ENCODE peak calls at places on chromosomes 4 and X, in five cellular contexts. E is cardiac muscle cell; A is CD8-positive, alpha-beta T cell; P is cardiac fibroblast; L is stomach. O is an unnamed sample.

GRCh38 chrX:121456315-121456714 is 408.9 kb downstream of the GLUD2 start:
- DNase-seq in E (no peak), A (no peak), P (no peak), L (no peak), O (no peak)

GRCh38 chrX:108304210-108304609 is 134.0 kb downstream of the COL4A6 start:
- DNase-seq in E (peak), A (no peak), P (peak), L (no peak), O (no peak)

GRCh38 chr4:140163029-140163810 is 9.2 kb upstream of the MAML3 start:
- DNase-seq in E (no peak), A (no peak), P (peak), L (no peak), O (no peak)

GRCh38 chr4:1039493-1040343 is 28.3 kb downstream of the FGFRL1 start:
- DNase-seq in E (peak), A (no peak), P (peak), L (peak), O (no peak)

GRCh38 chrX:49042581-49043219 is 457 bp downstream of the TFE3 start:
- DNase-seq in E (no peak), A (no peak), P (no peak), L (no peak), O (no peak)

GRCh38 chrX:38112566-38112965 is 106.2 kb downstream of the SYTL5 start:
- DNase-seq in E (no peak), A (no peak), P (no peak), L (no peak), O (no peak)

GRCh38 chrX:29617276-29617675 is 598.1 kb upstream of the MAGEB2 start:
- DNase-seq in E (no peak), A (no peak), P (peak), L (no peak), O (no peak)

GRCh38 chr4:169571435-169571834 is 40.9 kb downstream of the NEK1 start:
- DNase-seq in E (no peak), A (no peak), P (no peak), L (no peak), O (no peak)

GRCh38 chr4:15455290-15455689 is 14.4 kb upstream of the CC2D2A start:
- DNase-seq in E (no peak), A (no peak), P (peak), L (no peak), O (peak)

GRCh38 chrX:132022115-132022862 is 813 bp upstream of the STK26 start:
- DNase-seq in E (peak), A (peak), P (peak), L (no peak), O (no peak)

GRCh38 chr4:125321709-125322362 is 7.1 kb downstream of the FAT4 start:
- DNase-seq in E (no peak), A (no peak), P (peak), L (no peak), O (no peak)

GRCh38 chrX:17038681-17039161 is 92.3 kb downstream of the REPS2 start:
- DNase-seq in E (peak), A (no peak), P (peak), L (no peak), O (no peak)

GRCh38 chr4:7967501-7968261 is 28.0 kb upstream of the AFAP1 start:
- DNase-seq in E (no peak), A (no peak), P (peak), L (no peak), O (no peak)

GRCh38 chr4:24850669-24851068 is 55.3 kb downstream of the SOD3 start:
- DNase-seq in E (no peak), A (no peak), P (peak), L (no peak), O (no peak)

GRCh38 chr4:113125418-113125817 is 76.0 kb downstream of the ANK2 start:
- DNase-seq in E (no peak), A (no peak), P (no peak), L (no peak), O (no peak)

GRCh38 chrX:136765957-136766356 is 14.8 kb downstream of the ARHGEF6 start:
- DNase-seq in E (peak), A (no peak), P (no peak), L (no peak), O (no peak)

GRCh38 chr4:23333556-23333945 is 556.3 kb downstream of the PPARGC1A start:
- DNase-seq in E (no peak), A (no peak), P (peak), L (no peak), O (no peak)

GRCh38 chrX:39450578-39450977 is 647.2 kb downstream of the BCOR start:
- DNase-seq in E (peak), A (peak), P (no peak), L (no peak), O (no peak)

GRCh38 chr4:61590881-61591280 is 390.8 kb downstream of the ADGRL3 start:
- DNase-seq in E (no peak), A (no peak), P (no peak), L (no peak), O (no peak)

GRCh38 chr4:154622598-154622997 is 10.1 kb upstream of the FGG start:
- DNase-seq in E (peak), A (no peak), P (peak), L (no peak), O (no peak)

GRCh38 chrX:69546417-69546816 is 42.3 kb downstream of the NALF2 start:
- DNase-seq in E (no peak), A (no peak), P (no peak), L (no peak), O (no peak)

GRCh38 chr4:164977243-164978164 is at the start of gene TRIM61:
- DNase-seq in E (peak), A (peak), P (peak), L (no peak), O (no peak)

GRCh38 chr4:52376107-52376704 is 282.9 kb downstream of the USP46 start:
- DNase-seq in E (peak), A (no peak), P (peak), L (no peak), O (no peak)

GRCh38 chr4:122542411-122543236 is 78.2 kb downstream of the IL21 start:
- DNase-seq in E (no peak), A (no peak), P (peak), L (no peak), O (no peak)

GRCh38 chr4:37584530-37585060 is 101.6 kb downstream of the RELL1 start:
- DNase-seq in E (no peak), A (no peak), P (no peak), L (no peak), O (no peak)

GRCh38 chrX:105775672-105776071 is 46.7 kb upstream of the NRK start:
- DNase-seq in E (no peak), A (no peak), P (no peak), L (no peak), O (no peak)

GRCh38 chr4:7154351-7154981 is 37.9 kb upstream of the SORCS2 start:
- DNase-seq in E (no peak), A (no peak), P (no peak), L (no peak), O (peak)

GRCh38 chrX:155985208-155985607 is 12.3 kb upstream of the IL9R start:
- DNase-seq in E (no peak), A (no peak), P (no peak), L (no peak), O (no peak)

GRCh38 chrX:86171366-86171765 is 23.1 kb downstream of the DACH2 start:
- DNase-seq in E (peak), A (no peak), P (peak), L (no peak), O (no peak)

GRCh38 chr4:98745372-98745771 is 87.0 kb upstream of the TSPAN5 start:
- DNase-seq in E (peak), A (no peak), P (peak), L (no peak), O (no peak)

GRCh38 chr4:26015133-26015651 is 101.2 kb downstream of the SMIM20 start:
- DNase-seq in E (no peak), A (no peak), P (peak), L (peak), O (peak)

GRCh38 chr4:40576651-40577480 is 52.8 kb downstream of the RBM47 start:
- DNase-seq in E (peak), A (no peak), P (peak), L (peak), O (peak)

GRCh38 chr4:1752284-1753041 is 31.1 kb downstream of the TACC3 start:
- DNase-seq in E (peak), A (no peak), P (peak), L (peak), O (no peak)

GRCh38 chr4:2059034-2059725 is at the start of gene NAT8L:
- DNase-seq in E (peak), A (no peak), P (peak), L (no peak), O (no peak)

GRCh38 chr4:151928112-151928511 is 167.3 kb upstream of the GATB start:
- DNase-seq in E (no peak), A (no peak), P (no peak), L (no peak), O (no peak)

GRCh38 chr4:81380364-81380853 is 91.3 kb downstream of the RASGEF1B start:
- DNase-seq in E (no peak), A (no peak), P (no peak), L (no peak), O (no peak)

GRCh38 chr4:182918791-182919302 is 1.7 kb upstream of the DCTD start:
- DNase-seq in E (no peak), A (peak), P (no peak), L (no peak), O (no peak)

GRCh38 chrX:21961142-21961541 is 20.6 kb downstream of the SMS start:
- DNase-seq in E (no peak), A (no peak), P (no peak), L (no peak), O (peak)

GRCh38 chrX:128759745-128760144 is 707.5 kb upstream of the ACTRT1 start:
- DNase-seq in E (no peak), A (no peak), P (no peak), L (no peak), O (no peak)

GRCh38 chrX:43328358-43328946 is 327.6 kb upstream of the MAOA start:
- DNase-seq in E (no peak), A (no peak), P (no peak), L (no peak), O (no peak)

DNA sequence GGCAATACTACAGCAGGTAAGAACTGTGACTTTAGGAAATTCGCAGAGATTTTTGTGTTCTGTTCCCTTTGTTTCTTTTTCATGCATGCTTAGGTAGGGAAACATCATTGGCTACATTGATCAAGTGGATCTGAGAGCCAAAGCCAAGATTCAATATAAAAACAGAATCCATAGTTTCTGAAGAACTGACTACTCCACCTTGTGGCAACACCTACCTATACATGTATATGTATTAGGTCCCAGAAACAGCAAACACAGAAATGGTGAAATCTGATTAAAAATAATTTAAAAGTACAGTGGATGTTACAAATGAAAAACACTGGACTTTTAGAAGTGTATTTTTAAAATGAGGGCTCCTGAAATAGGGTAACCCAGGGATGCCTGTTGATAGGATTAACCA is 322.6 kb upstream of the MAOA start:
- DNase-seq in E (no peak), A (no peak), P (peak), L (no peak), O (no peak)
- TF ChIP-seq CTCF in E (no peak), A (no peak), P (no peak), L (peak), O (no peak)

GRCh38 chr4:99817310-99817885 is 771 bp downstream of the DAPP1 start:
- DNase-seq in E (no peak), A (no peak), P (no peak), L (no peak), O (no peak)

GRCh38 chr4:99811850-99812249 is 4.8 kb upstream of the DAPP1 start:
- DNase-seq in E (peak), A (no peak), P (peak), L (no peak), O (no peak)

GRCh38 chr4:99818661-99819060 is 2.0 kb downstream of the DAPP1 start:
- DNase-seq in E (no peak), A (no peak), P (no peak), L (no peak), O (no peak)

GRCh38 chr4:99815597-99816011 is 1.0 kb upstream of the DAPP1 start:
- DNase-seq in E (no peak), A (no peak), P (no peak), L (peak), O (no peak)

GRCh38 chr4:99816611-99817309 is at the start of gene DAPP1:
- DNase-seq in E (no peak), A (peak), P (no peak), L (peak), O (peak)
- H3K4me3 ChIP-seq in E (no peak), A (peak), P (no peak), L (peak), O (peak)

GRCh38 chrX:135516376-135516775 is 4.1 kb upstream of the INTS6L start:
- DNase-seq in E (no peak), A (no peak), P (no peak), L (no peak), O (no peak)
- TF ChIP-seq CTCF in E (no peak), A (no peak), P (no peak), L (no peak), O (no peak)

DNA sequence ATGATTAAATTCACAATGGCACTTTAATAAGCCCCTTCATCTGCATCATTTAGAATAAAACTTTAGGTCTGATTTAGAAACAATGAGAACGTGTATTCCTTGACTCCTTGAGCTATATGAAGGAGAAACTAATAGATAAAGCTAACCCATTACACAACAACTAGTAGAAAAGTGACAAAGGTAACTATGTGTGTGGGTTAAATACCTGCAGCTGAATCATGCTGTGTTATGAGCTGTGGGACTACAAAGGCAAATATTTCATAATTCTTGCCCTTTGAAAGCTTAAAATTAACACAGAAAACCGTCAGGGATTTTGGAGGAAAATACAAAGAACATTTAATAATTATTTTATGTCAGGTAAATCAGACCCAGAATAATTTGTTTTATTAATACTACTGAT is 886 bp upstream of the NDP start:
- DNase-seq in E (no peak), A (no peak), P (no peak), L (no peak), O (no peak)
- H3K4me3 ChIP-seq in E (no peak), A (no peak), P (no peak), L (no peak), O (no peak)

GRCh38 chrX:32408389-32408788 is 803.0 kb downstream of the DMD start:
- DNase-seq in E (no peak), A (no peak), P (no peak), L (no peak), O (no peak)
- TF ChIP-seq CTCF in E (no peak), A (no peak), P (peak), L (no peak), O (no peak)

GRCh38 chr4:119626943-119627266 is 1.7 kb downstream of the PDE5A start:
- DNase-seq in E (no peak), A (no peak), P (no peak), L (no peak), O (no peak)
- H3K4me3 ChIP-seq in E (peak), A (peak), P (peak), L (peak), O (peak)

GRCh38 chrX:65575024-65575423 is 40.4 kb upstream of the LAS1L start:
- DNase-seq in E (no peak), A (no peak), P (no peak), L (no peak), O (no peak)
- TF ChIP-seq CTCF in E (no peak), A (no peak), P (no peak), L (no peak), O (no peak)

GRCh38 chrX:118976599-118977340 is 2.4 kb downstream of the LONRF3 start:
- DNase-seq in E (no peak), A (peak), P (peak), L (peak), O (peak)
- H3K4me3 ChIP-seq in E (no peak), A (peak), P (no peak), L (peak), O (no peak)

GRCh38 chr4:93786149-93786548 is 42.4 kb upstream of the ATOH1 start:
- DNase-seq in E (no peak), A (no peak), P (no peak), L (no peak), O (no peak)

GRCh38 chr4:93791570-93792195 is 36.9 kb upstream of the ATOH1 start:
- DNase-seq in E (peak), A (no peak), P (peak), L (peak), O (peak)

GRCh38 chr4:93788712-93789111 is 39.8 kb upstream of the ATOH1 start:
- DNase-seq in E (peak), A (no peak), P (peak), L (no peak), O (no peak)
- TF ChIP-seq CTCF in E (peak), A (no peak), P (peak), L (peak), O (no peak)

O was measured in lower leg skin.